ENCODE peak calls at places on chromosomes 12 and 14, in four cellular contexts. One of them, this sample, is unnamed. For H3K36me3, the result is how much of the 10 kb centered on the place peaks cover.

GRCh38 chr14:74302160-74302628 is 540 bp downstream of the ABCD4 start:
- DNase-seq in hepatocyte: peak
- DNase-seq in GM12878: peak
- DNase-seq in sigmoid colon: no peak
- DNase-seq in this sample: no peak

GRCh38 chr12:3184485-3184884 is 107.3 kb downstream of the TSPAN9 start:
- DNase-seq in hepatocyte: no peak
- DNase-seq in GM12878: no peak
- DNase-seq in sigmoid colon: no peak
- DNase-seq in this sample: no peak

GRCh38 chr12:37547611-37548010 is 769.0 kb upstream of the ALG10B start:
- DNase-seq in hepatocyte: no peak
- DNase-seq in GM12878: no peak
- DNase-seq in sigmoid colon: no peak
- DNase-seq in this sample: no peak

GRCh38 chr12:89883630-89884364 is 175.2 kb upstream of the ATP2B1 start:
- DNase-seq in sigmoid colon: no peak
- DNase-seq in GM12878: no peak
- DNase-seq in hepatocyte: no peak
- DNase-seq in this sample: peak

GRCh38 chr12:3863756-3864155 is 9.4 kb downstream of the PARP11 start:
- DNase-seq in sigmoid colon: no peak
- DNase-seq in GM12878: no peak
- DNase-seq in hepatocyte: no peak
- DNase-seq in this sample: no peak

GRCh38 chr12:6662602-6662905 is 365 bp downstream of the ING4 start:
- DNase-seq in hepatocyte: no peak
- DNase-seq in GM12878: no peak
- DNase-seq in sigmoid colon: no peak
- DNase-seq in this sample: no peak

GRCh38 chr12:117158911-117159310 is 31.4 kb downstream of the FBXO21 start:
- DNase-seq in GM12878: no peak
- DNase-seq in hepatocyte: peak
- DNase-seq in sigmoid colon: no peak
- DNase-seq in this sample: no peak

GRCh38 chr12:25690996-25691864 is 138.1 kb upstream of the LMNTD1 start:
- DNase-seq in sigmoid colon: no peak
- DNase-seq in hepatocyte: no peak
- DNase-seq in GM12878: no peak
- DNase-seq in this sample: no peak

GRCh38 chr12:50258167-50258551 is 25.2 kb downstream of the LIMA1 start:
- DNase-seq in hepatocyte: no peak
- DNase-seq in GM12878: no peak
- DNase-seq in sigmoid colon: peak
- DNase-seq in this sample: no peak

GRCh38 chr14:56797569-56798446 is 12.5 kb downstream of the OTX2 start:
- DNase-seq in sigmoid colon: no peak
- DNase-seq in hepatocyte: peak
- DNase-seq in GM12878: no peak
- DNase-seq in this sample: peak

GRCh38 chr14:56797003-56797568 is 13.2 kb downstream of the OTX2 start:
- DNase-seq in sigmoid colon: no peak
- DNase-seq in hepatocyte: no peak
- DNase-seq in GM12878: no peak
- DNase-seq in this sample: peak

GRCh38 chr14:56799327-56799645 is 11.0 kb downstream of the OTX2 start:
- DNase-seq in sigmoid colon: no peak
- DNase-seq in GM12878: no peak
- DNase-seq in hepatocyte: no peak
- DNase-seq in this sample: no peak

GRCh38 chr14:56796259-56796658 is 14.0 kb downstream of the OTX2 start:
- DNase-seq in GM12878: no peak
- DNase-seq in sigmoid colon: no peak
- DNase-seq in hepatocyte: no peak
- DNase-seq in this sample: peak

GRCh38 chr14:56798447-56799326 is 11.6 kb downstream of the OTX2 start:
- DNase-seq in hepatocyte: no peak
- DNase-seq in GM12878: no peak
- DNase-seq in sigmoid colon: no peak
- DNase-seq in this sample: peak
- H3K4me3 ChIP-seq in hepatocyte: no peak
- H3K4me3 ChIP-seq in GM12878: no peak
- H3K4me3 ChIP-seq in sigmoid colon: peak
- H3K4me3 ChIP-seq in this sample: peak

DNA sequence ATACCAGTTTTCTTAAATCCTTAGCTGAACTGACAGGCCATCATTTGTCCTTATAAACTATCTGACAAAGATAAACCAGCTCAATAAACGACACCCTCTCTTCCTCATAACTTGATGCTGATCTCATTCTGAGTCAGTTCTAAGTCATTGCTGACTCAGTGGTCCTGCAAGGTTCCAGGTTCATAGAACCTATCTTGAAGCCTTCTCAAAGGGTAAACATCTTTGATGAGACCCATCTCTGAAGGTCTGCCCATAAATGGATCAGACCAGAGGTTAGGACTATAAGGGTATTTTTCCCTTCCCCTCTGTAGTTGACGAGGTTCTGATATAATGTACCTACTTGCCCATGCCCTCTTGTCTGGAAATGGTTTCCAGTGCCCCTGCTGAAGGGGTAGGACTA is 11.9 kb downstream of the NAA25 start:
- DNase-seq in sigmoid colon: no peak
- DNase-seq in hepatocyte: peak
- DNase-seq in GM12878: no peak
- DNase-seq in this sample: no peak
- H3K36me3 ChIP-seq in sigmoid colon: under half
- H3K36me3 ChIP-seq in hepatocyte: under half
- H3K36me3 ChIP-seq in GM12878: under half
- H3K36me3 ChIP-seq in this sample: half or more

GRCh38 chr14:24349742-24350141 is 10.0 kb upstream of the RIPK3 start:
- DNase-seq in GM12878: no peak
- DNase-seq in sigmoid colon: no peak
- DNase-seq in hepatocyte: no peak
- DNase-seq in this sample: no peak

GRCh38 chr14:24355009-24355408 is 13.0 kb upstream of the NFATC4 start:
- DNase-seq in GM12878: no peak
- DNase-seq in hepatocyte: no peak
- DNase-seq in sigmoid colon: no peak
- DNase-seq in this sample: no peak

GRCh38 chr14:24353551-24354529 is 14.0 kb upstream of the RIPK3 start:
- DNase-seq in hepatocyte: peak
- DNase-seq in GM12878: no peak
- DNase-seq in sigmoid colon: no peak
- DNase-seq in this sample: no peak

GRCh38 chr14:24348186-24348585 is 8.4 kb upstream of the RIPK3 start:
- DNase-seq in GM12878: no peak
- DNase-seq in sigmoid colon: no peak
- DNase-seq in hepatocyte: no peak
- DNase-seq in this sample: no peak

GRCh38 chr14:24351517-24351916 is 11.7 kb upstream of the RIPK3 start:
- DNase-seq in hepatocyte: no peak
- DNase-seq in sigmoid colon: no peak
- DNase-seq in GM12878: no peak
- DNase-seq in this sample: no peak
- TF ChIP-seq CTCF in hepatocyte: no peak
- TF ChIP-seq CTCF in sigmoid colon: no peak
- TF ChIP-seq CTCF in GM12878: no peak
- TF ChIP-seq CTCF in this sample: peak

GRCh38 chr12:57476993-57477709 is 2.5 kb downstream of the ARHGAP9 start:
- DNase-seq in GM12878: no peak
- DNase-seq in hepatocyte: no peak
- DNase-seq in sigmoid colon: no peak
- DNase-seq in this sample: no peak

GRCh38 chr12:57477710-57478681 is 1.7 kb downstream of the ARHGAP9 start:
- DNase-seq in GM12878: peak
- DNase-seq in hepatocyte: no peak
- DNase-seq in sigmoid colon: no peak
- DNase-seq in this sample: no peak

GRCh38 chr12:57475271-57476161 is 4.2 kb downstream of the ARHGAP9 start:
- DNase-seq in sigmoid colon: peak
- DNase-seq in GM12878: no peak
- DNase-seq in hepatocyte: peak
- DNase-seq in this sample: no peak

GRCh38 chr12:57474862-57475261 is 4.8 kb downstream of the ARHGAP9 start:
- DNase-seq in GM12878: no peak
- DNase-seq in hepatocyte: no peak
- DNase-seq in sigmoid colon: no peak
- DNase-seq in this sample: no peak

DNA sequence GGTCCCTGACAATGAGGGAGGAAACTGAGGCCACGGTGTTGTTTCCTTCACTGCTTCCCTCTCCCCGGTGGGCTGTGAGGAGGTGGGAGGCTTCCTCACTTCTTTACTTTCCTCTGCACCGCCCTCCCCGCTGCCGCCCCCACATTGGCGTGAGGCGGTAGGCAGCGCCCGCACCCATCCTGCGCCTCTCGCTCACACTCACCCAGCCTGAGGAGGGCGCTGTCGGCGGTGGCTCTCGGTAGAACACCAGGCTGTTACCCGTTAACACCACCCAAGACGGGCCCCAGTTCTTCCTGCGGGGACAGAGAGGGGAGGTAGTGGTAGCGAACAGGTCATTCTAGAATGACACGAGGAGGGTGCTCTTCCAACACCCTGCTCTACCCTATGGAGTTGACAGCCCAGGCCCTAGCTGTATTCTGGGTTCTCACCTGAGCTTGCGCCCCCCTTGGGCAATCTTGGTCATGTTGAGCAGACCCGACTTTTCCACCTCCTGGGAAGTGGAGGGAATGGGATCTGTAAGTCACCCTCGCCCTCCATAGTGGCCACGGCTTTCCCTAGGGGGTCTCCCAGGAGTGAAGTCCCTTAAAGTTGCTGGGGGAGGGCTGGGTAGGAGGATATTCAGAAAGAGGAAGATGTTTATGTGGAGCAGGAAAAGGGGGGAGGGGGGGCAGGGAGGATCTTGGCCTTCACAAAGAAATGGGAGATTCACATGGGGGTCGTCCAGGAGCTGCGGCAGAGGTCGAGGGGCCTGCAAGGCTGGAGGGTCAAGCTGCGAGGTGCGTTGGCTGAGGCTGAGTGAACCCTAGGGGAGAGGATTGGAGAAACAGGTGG is 3.3 kb downstream of the ARHGAP9 start:
- DNase-seq in sigmoid colon: no peak
- DNase-seq in hepatocyte: no peak
- DNase-seq in GM12878: no peak
- DNase-seq in this sample: no peak
- H3K4me3 ChIP-seq in sigmoid colon: peak
- H3K4me3 ChIP-seq in hepatocyte: no peak
- H3K4me3 ChIP-seq in GM12878: peak
- H3K4me3 ChIP-seq in this sample: no peak

GRCh38 chr14:51253880-51254279 is 13.8 kb downstream of the TMX1 start:
- DNase-seq in sigmoid colon: no peak
- DNase-seq in hepatocyte: no peak
- DNase-seq in GM12878: no peak
- DNase-seq in this sample: no peak
- H3K36me3 ChIP-seq in sigmoid colon: under half
- H3K36me3 ChIP-seq in hepatocyte: under half
- H3K36me3 ChIP-seq in GM12878: under half
- H3K36me3 ChIP-seq in this sample: half or more